ENCODE peak calls at places on chromosomes 4 and X, in eight cellular contexts. U is neural progenitor cell, A is GM23248, R is IMR-90, S is PC-3, J is osteoblast, T is OCI-LY7, Z is HCT116. V is an unnamed sample.

GRCh38 chrX:10104958-10105658 is 51.7 kb upstream of the CLCN4 start:
- DNase-seq in Z (no peak), T (no peak), A (peak; percentile 7), J (no peak), U (no peak), S (no peak), R (no peak), V (no peak)

GRCh38 chrX:44480591-44480990 is 62.1 kb downstream of the FUNDC1 start:
- DNase-seq in T (no peak), U (no peak), Z (no peak), J (no peak), R (no peak), S (peak; percentile 6), A (no peak), V (no peak)

GRCh38 chr4:8391972-8392371 is 48.6 kb downstream of the ACOX3 start:
- DNase-seq in R (peak; percentile 89), U (no peak), Z (no peak), J (peak; percentile 92), S (peak; percentile 77), A (peak; percentile 87), T (peak; percentile 89), V (peak; percentile 72)

GRCh38 chr4:71292228-71292627 is 46.6 kb upstream of the SLC4A4 start:
- DNase-seq in S (no peak), Z (no peak), T (no peak), A (no peak), R (no peak), U (no peak), J (no peak), V (no peak)

GRCh38 chrX:96182366-96182765 is 502.3 kb upstream of the DIAPH2 start:
- DNase-seq in S (peak; percentile 69), A (peak; percentile 26), U (peak; percentile 38), R (peak; percentile 15), J (no peak), T (no peak), Z (no peak), V (peak; percentile 69)

GRCh38 chrX:27918799-27919198 is 62.5 kb downstream of the DCAF8L1 start:
- DNase-seq in Z (peak; percentile 7), T (no peak), R (peak; percentile 4), S (peak; percentile 46), J (no peak), U (peak; percentile 11), A (no peak), V (no peak)

GRCh38 chrX:153909980-153910360 is 5.5 kb downstream of the AVPR2 start:
- DNase-seq in T (no peak), U (no peak), J (no peak), R (no peak), Z (no peak), S (no peak), A (no peak), V (no peak)

GRCh38 chr4:13992041-13992440 is 364.5 kb upstream of the BOD1L1 start:
- DNase-seq in T (no peak), Z (no peak), U (no peak), R (no peak), S (no peak), A (no peak), J (no peak), V (no peak)

GRCh38 chr4:186703510-186703909 is 20.1 kb downstream of the FAT1 start:
- DNase-seq in T (no peak), R (no peak), A (no peak), S (no peak), J (no peak), U (no peak), Z (no peak), V (no peak)
- H4K20me1 ChIP-seq in T (no peaks in the 10 kb centered on the region), R (peaks cover 95% of the 10 kb centered on the region), A (no peaks in the 10 kb centered on the region), S (peaks cover 6% of the 10 kb centered on the region), J (peaks cover 53% of the 10 kb centered on the region), U (peaks cover 98% of the 10 kb centered on the region), Z (peaks cover 94% of the 10 kb centered on the region), V (no peaks in the 10 kb centered on the region)

GRCh38 chr4:139454111-139454600 is at the start of gene RAB33B:
- DNase-seq in U (peak; percentile 95), R (peak; percentile 86), Z (no peak), S (no peak), T (peak; percentile 50), A (peak; percentile 96), J (no peak), V (peak; percentile 69)

GRCh38 chr4:139454646-139455045 is 725 bp downstream of the RAB33B start:
- DNase-seq in J (no peak), A (peak; percentile 43), R (no peak), S (peak; percentile 3), Z (no peak), T (peak; percentile 31), U (no peak), V (peak; percentile 65)

GRCh38 chr4:139453371-139454110 is 380 bp upstream of the RAB33B start:
- DNase-seq in T (peak; percentile 97), S (peak; percentile 93), A (peak; percentile 99), Z (peak; percentile 94), R (peak; percentile 97), J (peak; percentile 98), U (peak; percentile 97), V (peak; percentile 99)

GRCh38 chr4:139457318-139457717 is 3.4 kb downstream of the RAB33B start:
- DNase-seq in J (no peak), T (no peak), Z (no peak), U (no peak), A (peak; percentile 22), R (no peak), S (peak; percentile 3), V (no peak)

GRCh38 chr4:139455187-139455586 is 1.3 kb downstream of the RAB33B start:
- DNase-seq in J (no peak), U (no peak), Z (no peak), A (no peak), R (no peak), S (no peak), T (peak; percentile 18), V (peak; percentile 55)
- H3K4me1 ChIP-seq in J (peaks cover 29% of the 10 kb centered on the region), U (peaks cover 33% of the 10 kb centered on the region), Z (peaks cover 36% of the 10 kb centered on the region), A (peaks cover 51% of the 10 kb centered on the region), R (peaks cover 3% of the 10 kb centered on the region), S (peaks cover 42% of the 10 kb centered on the region), T (peaks cover 43% of the 10 kb centered on the region), V (peaks cover 63% of the 10 kb centered on the region)

GRCh38 chrX:344371-344901 is 25.8 kb upstream of the GTPBP6 start:
- DNase-seq in T (no peak), R (no peak), A (no peak), Z (no peak), S (no peak), J (no peak), U (no peak), V (no peak)

GRCh38 chrX:346034-346813 is 27.6 kb upstream of the GTPBP6 start:
- DNase-seq in Z (no peak), A (no peak), R (no peak), U (no peak), J (no peak), T (no peak), S (no peak), V (no peak)

GRCh38 chrX:348461-349117 is 30.0 kb upstream of the GTPBP6 start:
- DNase-seq in R (peak; percentile 16), T (no peak), U (no peak), Z (no peak), A (no peak), J (peak; percentile 96), S (no peak), V (no peak)

GRCh38 chrX:347351-348117 is 28.9 kb upstream of the GTPBP6 start:
- DNase-seq in S (no peak), Z (no peak), R (no peak), A (no peak), T (no peak), U (no peak), J (no peak), V (no peak)

DNA sequence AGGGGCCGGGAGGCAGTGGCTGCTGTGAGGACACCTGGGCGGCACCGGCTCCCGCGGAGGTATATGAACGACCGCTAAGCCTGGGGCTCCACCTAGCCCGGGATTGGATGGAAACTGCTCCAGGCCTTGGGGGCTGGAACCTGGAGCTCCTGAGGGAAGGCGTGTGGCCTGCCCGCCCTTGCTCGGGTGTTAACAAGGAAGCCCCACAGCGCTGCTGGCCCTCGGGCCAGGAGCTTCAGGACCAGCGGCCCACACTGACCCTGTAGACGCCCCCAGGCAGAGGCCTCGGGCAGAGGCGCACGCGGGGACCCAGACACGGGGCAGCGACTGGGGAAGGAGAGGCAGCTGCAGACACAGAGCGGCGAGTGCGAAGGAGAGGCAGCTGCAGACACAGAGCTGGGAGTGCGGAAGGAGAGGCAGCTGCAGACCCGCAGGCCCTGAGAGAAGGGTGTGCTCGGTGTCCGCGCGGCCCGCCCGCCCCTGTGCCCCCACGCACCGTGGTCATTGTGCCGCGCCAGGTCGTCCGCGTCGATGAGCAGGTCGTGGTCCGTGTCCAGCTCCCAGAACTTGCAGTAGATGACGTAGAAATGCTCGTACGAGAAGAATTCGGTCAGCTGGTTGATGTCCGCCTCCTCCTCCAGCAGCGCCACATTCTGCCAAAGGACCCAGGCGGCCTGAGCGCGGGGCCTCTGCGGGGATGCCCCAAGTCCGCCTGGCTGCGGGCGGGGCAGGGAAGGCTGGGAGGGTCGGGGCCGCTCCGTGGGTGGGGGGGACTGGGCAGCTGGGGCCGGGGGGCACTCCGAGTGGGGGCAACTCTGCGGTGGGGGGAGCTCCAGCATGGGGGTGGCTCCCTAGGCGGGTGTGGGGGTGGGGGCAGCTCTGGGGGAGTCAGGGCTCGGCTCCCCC is 26.7 kb upstream of the GTPBP6 start:
- DNase-seq in T (no peak), U (no peak), A (no peak), R (no peak), S (no peak), J (no peak), Z (no peak), V (no peak)
- H3K36me3 ChIP-seq in T (peaks cover 78% of the 10 kb centered on the region), U (no peaks in the 10 kb centered on the region), A (no peaks in the 10 kb centered on the region), R (peaks cover 22% of the 10 kb centered on the region), S (no peaks in the 10 kb centered on the region), J (no peaks in the 10 kb centered on the region), Z (no peaks in the 10 kb centered on the region), V (peaks cover 23% of the 10 kb centered on the region)

GRCh38 chr4:39698424-39699009 is 581 bp downstream of the UBE2K start:
- DNase-seq in J (peak; percentile 69), U (peak; percentile 77), Z (no peak), R (no peak), A (peak; percentile 61), S (peak; percentile 27), T (no peak), V (no peak)

GRCh38 chr4:39702716-39703115 is 4.8 kb downstream of the UBE2K start:
- DNase-seq in T (no peak), R (no peak), Z (no peak), J (no peak), S (no peak), A (no peak), U (no peak), V (no peak)

GRCh38 chr4:39700500-39700899 is 2.6 kb downstream of the UBE2K start:
- DNase-seq in R (no peak), U (no peak), Z (no peak), T (no peak), S (no peak), A (peak; percentile 5), J (no peak), V (peak; percentile 37)

GRCh38 chr4:39697740-39698423 is at the start of gene UBE2K:
- DNase-seq in U (peak; percentile 96), R (peak; percentile 82), T (peak; percentile 93), A (peak; percentile 96), J (peak; percentile 96), Z (peak; percentile 71), S (peak; percentile 87), V (peak; percentile 96)

DNA sequence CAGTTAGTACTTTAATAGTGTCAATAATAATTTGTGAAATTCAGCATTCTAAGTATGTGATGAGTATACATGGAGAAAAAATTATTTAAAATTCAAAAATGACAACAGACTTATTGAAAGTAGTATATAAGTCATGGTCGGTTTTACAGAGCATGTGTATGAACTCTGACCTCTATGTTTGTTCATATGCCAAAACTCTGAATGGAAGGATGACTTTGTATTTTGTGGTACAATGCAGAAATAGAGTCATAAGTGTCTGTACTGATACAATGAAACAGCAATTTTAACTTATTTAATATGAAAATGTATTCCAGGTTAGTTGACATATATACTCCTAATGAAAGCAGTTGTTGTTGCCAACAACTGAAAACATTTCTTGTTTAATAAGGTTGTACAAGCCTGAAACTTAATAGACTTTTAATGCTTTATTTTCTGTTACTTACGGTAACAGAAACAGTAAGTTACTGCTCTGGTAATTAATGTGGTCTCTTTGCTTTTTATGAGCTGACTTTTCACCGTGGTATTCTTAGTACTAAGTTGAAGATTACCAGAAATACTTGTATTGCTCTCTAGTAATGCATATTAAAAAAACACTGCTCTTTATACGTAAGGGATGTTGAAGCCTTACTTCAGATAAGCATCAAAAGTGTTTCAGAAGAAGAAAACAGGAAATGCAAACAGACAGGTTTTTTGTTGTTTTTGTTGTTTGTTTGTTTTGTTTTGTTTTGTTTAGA is 1.9 kb downstream of the UBE2K start:
- DNase-seq in J (peak; percentile 80), A (peak; percentile 58), R (peak; percentile 41), Z (no peak), T (peak; percentile 30), U (no peak), S (peak; percentile 34), V (peak; percentile 49)
- H4K20me1 ChIP-seq in J (peaks cover 50% of the 10 kb centered on the region), A (peaks cover 5% of the 10 kb centered on the region), R (peaks cover 61% of the 10 kb centered on the region), Z (peaks cover 29% of the 10 kb centered on the region), T (peaks cover 22% of the 10 kb centered on the region), U (peaks cover 54% of the 10 kb centered on the region), S (peaks cover 31% of the 10 kb centered on the region), V (peaks cover 28% of the 10 kb centered on the region)

V was measured in Karpas-422.